ENCODE peak calls at places on chromosome 15, in seven cellular contexts. O is AG04449, Y is uterus, Q is stomach, A is mucosa of descending colon, N is endodermal cell, E is HCT116. I is an unnamed sample.

GRCh38 chr15:92117301-92117731 is 263.8 kb downstream of the SLCO3A1 start:
- DNase-seq in A (no peak), Q (peak), N (no peak), Y (peak), E (no peak), O (no peak), I (no peak)

GRCh38 chr15:48573780-48574179 is 71.7 kb downstream of the FBN1 start:
- DNase-seq in O (no peak), Q (no peak), E (no peak), A (no peak), N (no peak), Y (no peak), I (no peak)

GRCh38 chr15:31489801-31490646 is 163.4 kb downstream of the KLF13 start:
- DNase-seq in E (peak), Y (no peak), N (peak), O (no peak), Q (peak), A (no peak), I (no peak)

GRCh38 chr15:98347001-98347400 is 301.3 kb upstream of the IGF1R start:
- DNase-seq in N (no peak), Y (no peak), O (no peak), E (no peak), Q (no peak), A (no peak), I (no peak)

GRCh38 chr15:90594297-90594696 is 64.6 kb downstream of the CRTC3 start:
- DNase-seq in Q (peak), O (no peak), Y (peak), N (peak), A (peak), E (no peak), I (no peak)

GRCh38 chr15:44654858-44655257 is 8.6 kb downstream of the SPG11 start:
- DNase-seq in Q (no peak), O (peak), N (no peak), E (no peak), A (no peak), Y (no peak), I (no peak)

GRCh38 chr15:71275098-71275497 is 159.8 kb downstream of the THSD4 start:
- DNase-seq in A (no peak), Q (no peak), N (no peak), E (no peak), O (no peak), Y (no peak), I (peak)

GRCh38 chr15:25464784-25465183 is 26.0 kb upstream of the UBE3A start:
- DNase-seq in Y (no peak), Q (no peak), O (no peak), E (no peak), N (no peak), A (no peak), I (no peak)

DNA sequence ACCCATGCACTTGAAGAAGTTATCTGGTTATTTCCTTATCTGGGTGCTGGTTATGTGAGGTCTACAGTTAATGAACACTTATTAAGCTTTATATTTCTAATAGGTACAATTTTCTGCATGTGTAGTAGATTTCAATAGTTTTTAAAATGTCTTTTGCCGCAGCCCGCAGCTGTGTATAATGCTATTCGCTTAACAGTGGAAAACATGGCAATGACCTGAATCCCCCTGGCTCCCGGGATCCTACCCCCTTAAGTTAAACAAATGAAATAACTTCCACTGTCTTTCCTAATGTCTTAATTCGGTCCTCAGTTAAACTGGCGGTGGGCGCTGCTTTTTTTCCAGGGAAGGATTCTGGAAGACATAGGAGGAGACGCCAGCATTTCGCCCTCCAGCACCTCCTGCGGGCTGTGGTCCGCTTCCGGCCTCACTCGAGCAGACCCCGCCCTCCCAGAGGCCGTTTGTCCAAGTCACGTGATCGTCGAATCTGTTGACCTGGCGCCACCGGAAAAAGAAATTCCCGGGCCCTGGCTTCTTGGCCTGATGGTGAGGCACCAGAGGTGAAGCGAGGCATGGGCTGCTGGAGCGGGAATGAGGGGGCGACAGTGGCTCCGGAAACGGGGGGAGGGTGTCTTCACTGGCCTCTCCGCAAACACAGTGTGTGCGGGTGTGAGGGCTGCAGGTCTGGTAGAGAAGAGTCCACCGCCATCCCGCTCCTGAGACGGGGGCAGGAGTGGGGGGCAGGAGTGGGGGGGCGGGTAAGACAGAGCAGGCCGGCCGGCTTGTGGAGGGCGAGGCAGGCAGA is 45.6 kb upstream of the CSPG4 start:
- DNase-seq in E (peak), A (peak), Y (peak), O (no peak), N (peak), Q (peak), I (no peak)
- TF ChIP-seq CTCF in E (peak), A (no peak), Y (peak), O (peak), N (peak), Q (no peak), I (peak)

GRCh38 chr15:74214324-74215021 is 11.9 kb upstream of the STRA6 start:
- DNase-seq in A (no peak), Y (no peak), E (no peak), O (no peak), Q (no peak), N (no peak), I (no peak)

GRCh38 chr15:74211656-74212055 is 9.1 kb upstream of the STRA6 start:
- DNase-seq in Y (no peak), N (no peak), Q (no peak), A (no peak), O (no peak), E (no peak), I (no peak)

GRCh38 chr15:74210729-74211128 is 8.1 kb upstream of the STRA6 start:
- DNase-seq in O (no peak), Y (no peak), A (no peak), E (no peak), N (no peak), Q (no peak), I (no peak)

GRCh38 chr15:74213858-74214284 is 11.3 kb upstream of the STRA6 start:
- DNase-seq in E (no peak), N (no peak), O (no peak), Q (no peak), Y (no peak), A (no peak), I (no peak)

GRCh38 chr15:74212494-74212893 is 9.9 kb upstream of the STRA6 start:
- DNase-seq in N (no peak), Q (no peak), E (no peak), Y (no peak), O (no peak), A (no peak), I (no peak)
- H3K4me3 ChIP-seq in N (no peak), Q (no peak), E (no peak), Y (no peak), O (no peak), A (no peak), I (no peak)

DNA sequence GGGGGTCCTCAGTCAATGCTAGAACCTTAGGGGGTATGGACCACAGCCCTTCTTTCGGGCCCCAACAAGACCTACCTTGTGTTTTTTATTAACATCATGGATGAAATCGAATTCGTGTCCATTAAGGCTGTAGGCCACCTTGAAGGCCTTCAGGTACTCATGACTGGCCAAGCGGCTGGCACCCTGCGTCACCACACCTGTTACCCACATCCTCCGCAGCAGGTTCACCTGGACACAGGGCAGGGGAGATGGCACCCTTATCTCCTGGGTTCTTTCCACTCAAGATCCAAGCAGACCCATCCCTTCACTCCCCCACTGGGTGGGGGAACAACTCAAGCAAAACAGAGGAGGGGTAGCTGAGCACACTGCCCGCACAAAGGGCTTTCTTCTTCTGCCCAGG is 6.6 kb downstream of the MFGE8 start:
- DNase-seq in Y (no peak), A (no peak), O (no peak), N (no peak), Q (no peak), E (no peak), I (no peak)
- TF ChIP-seq CTCF in Y (no peak), A (no peak), O (no peak), N (no peak), Q (no peak), E (no peak), I (no peak)

GRCh38 chr15:101149864-101150722 is 101.8 kb downstream of the CHSY1 start:
- DNase-seq in O (no peak), Y (no peak), E (no peak), A (peak), Q (no peak), N (no peak), I (no peak)
- H3K4me3 ChIP-seq in O (no peak), Y (no peak), E (no peak), A (no peak), Q (no peak), N (no peak), I (no peak)

I was measured in BJ.